ENCODE peak calls at places on chromosome 11, in seven cellular contexts. N is endothelial cell of umbilical vein, F is HCT116, G is sigmoid colon, B is K562, R is breast epithelium, E is stomach. C is an unnamed sample.

GRCh38 chr11:124602193-124602592 is 9.0 kb upstream of the PANX3 start:
- DNase-seq in B (no peak), E (no peak), F (peak; percentile 3), R (no peak), N (no peak), G (no peak), C (no peak)

GRCh38 chr11:31809857-31810778 is 1.0 kb downstream of the PAX6 start:
- DNase-seq in N (peak; percentile 50), E (no peak), F (no peak), R (peak; percentile 53), G (peak; percentile 61), B (no peak), C (no peak)

GRCh38 chr11:126857860-126858808 is 142.4 kb downstream of the KIRREL3 start:
- DNase-seq in B (no peak), R (no peak), E (no peak), G (no peak), F (no peak), N (no peak), C (no peak)

GRCh38 chr11:7670631-7671030 is 2.7 kb downstream of the CYB5R2 start:
- DNase-seq in B (no peak), F (no peak), R (no peak), E (no peak), N (no peak), G (no peak), C (no peak)

GRCh38 chr11:129840236-129840635 is 24.6 kb downstream of the TMEM45B start:
- DNase-seq in R (no peak), F (no peak), B (no peak), G (no peak), E (no peak), N (no peak), C (peak; percentile 42)

GRCh38 chr11:74320538-74320937 is 9.1 kb upstream of the P4HA3 start:
- DNase-seq in B (no peak), E (no peak), R (no peak), G (no peak), N (peak; percentile 46), F (no peak), C (no peak)

GRCh38 chr11:25702417-25702816 is 629.5 kb upstream of the ANO3 start:
- DNase-seq in R (no peak), G (no peak), E (no peak), F (no peak), N (no peak), B (no peak), C (no peak)

GRCh38 chr11:116422556-116422955 is 350.2 kb downstream of the BUD13 start:
- DNase-seq in N (no peak), E (no peak), G (peak; percentile 66), B (no peak), R (no peak), F (no peak), C (no peak)

GRCh38 chr11:65211293-65212105 is 29.8 kb downstream of the CAPN1 start:
- DNase-seq in N (no peak), E (no peak), G (peak; percentile 61), F (no peak), B (no peak), R (no peak), C (peak; percentile 66)

GRCh38 chr11:22338465-22338810 is 257 bp downstream of the SLC17A6 start:
- DNase-seq in N (no peak), G (no peak), E (no peak), B (no peak), R (no peak), F (no peak), C (no peak)

GRCh38 chr11:116605543-116605942 is 167.2 kb downstream of the BUD13 start:
- DNase-seq in B (peak; percentile 40), F (peak; percentile 32), G (peak; percentile 20), R (peak; percentile 57), N (peak; percentile 60), E (peak; percentile 30), C (no peak)

GRCh38 chr11:1306186-1307162 is 3.0 kb downstream of the TOLLIP start:
- DNase-seq in F (no peak), E (peak; percentile 20), B (no peak), R (no peak), N (no peak), G (no peak), C (no peak)

GRCh38 chr11:11502303-11502828 is 119.4 kb downstream of the GALNT18 start:
- DNase-seq in N (no peak), F (no peak), B (no peak), G (no peak), E (no peak), R (no peak), C (no peak)

GRCh38 chr11:66327171-66328035 is 8.8 kb downstream of the RIN1 start:
- DNase-seq in G (no peak), N (no peak), F (no peak), B (peak; percentile 16), E (no peak), R (no peak), C (no peak)

GRCh38 chr11:64870176-64870892 is 8.1 kb downstream of the EHD1 start:
- DNase-seq in F (no peak), G (peak; percentile 81), B (peak; percentile 85), E (no peak), R (no peak), N (peak; percentile 83), C (peak; percentile 67)

GRCh38 chr11:46238078-46238966 is 39.1 kb upstream of the CREB3L1 start:
- DNase-seq in G (peak; percentile 89), F (no peak), B (peak; percentile 78), R (no peak), E (peak; percentile 74), N (peak; percentile 82), C (peak; percentile 77)

GRCh38 chr11:108872781-108873291 is 208.0 kb downstream of the DDX10 start:
- DNase-seq in G (no peak), F (no peak), R (no peak), N (peak; percentile 70), E (no peak), B (no peak), C (no peak)

GRCh38 chr11:90661233-90661632 is 438.4 kb upstream of the CHORDC1 start:
- DNase-seq in E (no peak), R (no peak), F (no peak), N (no peak), B (no peak), G (no peak), C (no peak)

GRCh38 chr11:45648931-45649330 is 16.5 kb downstream of the CHST1 start:
- DNase-seq in R (no peak), G (no peak), E (no peak), N (no peak), B (no peak), F (no peak), C (no peak)

GRCh38 chr11:85040166-85040565 is 587.0 kb downstream of the DLG2 start:
- DNase-seq in F (no peak), R (no peak), G (no peak), N (no peak), B (no peak), E (no peak), C (no peak)

GRCh38 chr11:74157169-74157568 is 13.6 kb downstream of the C2CD3 start:
- DNase-seq in B (no peak), R (no peak), E (no peak), G (no peak), N (no peak), F (no peak), C (no peak)

GRCh38 chr11:68038718-68039525 is at the start of gene TCIRG1:
- DNase-seq in R (peak; percentile 81), N (peak; percentile 88), B (peak; percentile 94), G (peak; percentile 96), F (peak; percentile 49), E (peak; percentile 92), C (peak; percentile 97)
- TF ChIP-seq POLR2AphosphoS5 in R (peak; percentile 83), N (peak; percentile 92), B (peak; percentile 36), G (peak; percentile 97), F (peak; percentile 96), E (peak; percentile 93), C (peak; percentile 99)

DNA sequence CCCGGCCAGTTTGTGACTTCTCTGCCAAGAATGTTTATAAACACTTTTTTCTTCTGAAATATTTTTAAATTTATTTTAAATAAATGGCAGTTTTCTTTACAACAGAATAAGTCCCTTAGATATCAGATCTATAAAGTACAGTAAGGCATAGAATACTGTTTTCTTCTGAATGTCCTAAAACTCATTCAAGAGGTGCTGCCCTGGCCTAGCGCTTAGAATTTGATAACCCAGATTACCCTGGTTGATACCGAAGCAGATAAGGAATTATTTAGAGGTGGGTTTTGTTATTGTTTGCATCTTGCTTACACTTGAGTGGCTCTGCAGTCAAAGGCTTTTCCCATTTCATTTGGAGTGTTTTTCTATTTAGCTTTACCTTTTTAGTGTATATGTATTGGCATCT is 1.1 kb downstream of the ACAD8 start:
- DNase-seq in B (no peak), R (no peak), G (no peak), F (no peak), E (no peak), N (no peak), C (no peak)
- TF ChIP-seq POLR2A in B (no peak), R (no peak), G (no peak), F (no peak), E (no peak), N (no peak), C (no peak)

DNA sequence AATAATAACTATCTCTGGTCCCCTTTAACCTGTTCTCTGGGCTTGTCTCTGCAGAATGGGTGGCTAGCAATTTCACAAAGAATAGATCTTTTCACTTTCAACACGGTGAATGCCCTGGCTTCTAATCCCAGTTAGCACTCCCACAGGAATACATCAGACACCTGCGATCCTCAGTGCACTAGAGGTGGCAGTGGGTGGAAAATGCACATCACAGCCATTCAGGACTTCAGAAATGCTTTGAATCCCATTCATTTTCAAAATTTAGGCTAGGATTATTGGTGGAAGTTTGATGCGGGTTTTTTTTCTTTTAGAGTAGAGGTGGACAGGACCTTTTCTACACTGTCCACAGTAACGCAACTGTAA is 55.1 kb downstream of the OPCML start:
- DNase-seq in G (no peak), F (no peak), N (no peak), E (no peak), B (no peak), R (no peak), C (no peak)
- TF ChIP-seq POLR2AphosphoS5 in G (no peak), F (no peak), N (no peak), E (no peak), B (no peak), R (no peak), C (no peak)

GRCh38 chr11:57742087-57742452 is 779 bp downstream of the SELENOH start:
- DNase-seq in N (no peak), E (no peak), G (no peak), F (no peak), B (no peak), R (no peak), C (no peak)

GRCh38 chr11:57746920-57747319 is 4.7 kb downstream of the BTBD18 start:
- DNase-seq in R (no peak), B (no peak), F (no peak), E (no peak), G (no peak), N (no peak), C (no peak)

GRCh38 chr11:57745206-57745605 is 3.9 kb downstream of the SELENOH start:
- DNase-seq in F (no peak), R (no peak), B (no peak), E (no peak), G (no peak), N (no peak), C (no peak)

GRCh38 chr11:57741132-57742086 is at the start of gene SELENOH:
- DNase-seq in R (peak; percentile 97), F (peak; percentile 94), E (peak; percentile 95), N (peak; percentile 98), B (peak; percentile 94), G (peak; percentile 99), C (peak; percentile 99)

DNA sequence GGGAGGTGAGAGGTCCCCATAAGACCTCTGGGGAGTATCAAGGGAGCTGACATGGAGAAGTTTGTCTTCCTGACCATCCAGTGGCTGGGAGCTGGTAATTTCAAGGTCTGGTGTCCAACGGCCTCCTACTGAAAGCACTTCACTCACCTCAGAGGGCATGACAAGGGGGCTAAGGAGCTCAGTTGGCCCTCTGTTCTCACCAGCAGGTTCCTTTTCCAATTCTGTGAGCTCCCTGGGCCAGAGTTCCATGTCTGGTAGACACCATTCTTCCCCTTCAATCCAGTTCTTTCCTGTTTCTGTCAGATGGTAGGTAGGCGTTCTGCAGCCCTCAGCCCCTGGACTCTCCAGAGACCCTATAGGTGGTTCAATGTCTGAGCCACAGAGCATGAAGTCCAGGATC is 3.1 kb downstream of the SELENOH start:
- DNase-seq in N (no peak), R (no peak), F (no peak), E (no peak), B (no peak), G (no peak), C (no peak)
- TF ChIP-seq POLR2A in N (no peak), R (no peak), F (no peak), E (no peak), B (peak; percentile 38), G (no peak), C (no peak)

C was measured in upper lobe of left lung.